ENCODE peak calls at places on chromosomes 7 and 10, in nine cellular contexts. H is sigmoid colon, X is ovary, Q is transverse colon, S is stomach, T is IMR-90, Y is NB4, E is Peyer's patch, U is testis. F is an unnamed sample.

GRCh38 chr10:29698766-29699490 is 64.2 kb upstream of the SVIL start:
- DNase-seq in H (no peak), X (no peak), Q (no peak), S (no peak), T (no peak), Y (no peak), E (no peak), U (no peak), F (no peak)

GRCh38 chr10:110845756-110846620 is 25.7 kb upstream of the PDCD4 start:
- DNase-seq in H (peak; percentile 44), X (no peak), Q (peak; percentile 83), S (peak; percentile 83), T (no peak), Y (no peak), E (peak; percentile 83), U (no peak), F (no peak)

GRCh38 chr7:133705596-133705995 is 421.5 kb upstream of the LRGUK start:
- DNase-seq in H (no peak), X (no peak), Q (no peak), S (no peak), T (peak; percentile 86), Y (peak; percentile 55), E (no peak), U (no peak), F (no peak)

GRCh38 chr10:80455461-80456345 is 1.6 kb downstream of the TSPAN14 start:
- DNase-seq in H (no peak), X (peak; percentile 19), Q (no peak), S (no peak), T (no peak), Y (no peak), E (no peak), U (no peak), F (no peak)

GRCh38 chr10:90032519-90032918 is 331.1 kb downstream of the KIF20B start:
- DNase-seq in H (no peak), X (no peak), Q (no peak), S (no peak), T (no peak), Y (no peak), E (no peak), U (no peak), F (no peak)

GRCh38 chr7:105580022-105580740 is 1.1 kb downstream of the EFCAB10 start:
- DNase-seq in H (no peak), X (no peak), Q (no peak), S (no peak), T (no peak), Y (no peak), E (no peak), U (no peak), F (no peak)

GRCh38 chr7:151472644-151473380 is 32.9 kb upstream of the CRYGN start:
- DNase-seq in H (no peak), X (no peak), Q (peak; percentile 33), S (no peak), T (no peak), Y (no peak), E (no peak), U (no peak), F (no peak)

GRCh38 chr10:88848499-88848898 is 3.1 kb downstream of the ANKRD22 start:
- DNase-seq in H (no peak), X (no peak), Q (no peak), S (no peak), T (peak; percentile 87), Y (peak; percentile 63), E (no peak), U (no peak), F (no peak)

GRCh38 chr10:69088801-69089501 is 1.0 kb downstream of the SRGN start:
- DNase-seq in H (no peak), X (no peak), Q (no peak), S (no peak), T (peak; percentile 52), Y (peak; percentile 89), E (no peak), U (no peak), F (no peak)

GRCh38 chr10:79025113-79025832 is 43.5 kb upstream of the ZMIZ1 start:
- DNase-seq in H (peak; percentile 82), X (peak; percentile 36), Q (no peak), S (no peak), T (no peak), Y (no peak), E (peak; percentile 15), U (no peak), F (peak; percentile 84)

GRCh38 chr7:6615853-6616555 is 594 bp downstream of the ZNF853 start:
- DNase-seq in H (no peak), X (peak; percentile 68), Q (no peak), S (no peak), T (no peak), Y (no peak), E (no peak), U (no peak), F (peak; percentile 47)

GRCh38 chr7:45984386-45985295 is 63.6 kb upstream of the IGFBP3 start:
- DNase-seq in H (no peak), X (no peak), Q (no peak), S (no peak), T (no peak), Y (no peak), E (no peak), U (no peak), F (no peak)

GRCh38 chr7:158263110-158263963 is 324.3 kb downstream of the PTPRN2 start:
- DNase-seq in H (peak; percentile 48), X (no peak), Q (peak; percentile 31), S (no peak), T (no peak), Y (no peak), E (no peak), U (no peak), F (no peak)

GRCh38 chr10:114389429-114389828 is 14.9 kb downstream of the AFAP1L2 start:
- DNase-seq in H (peak; percentile 80), X (peak; percentile 68), Q (no peak), S (peak; percentile 45), T (peak; percentile 52), Y (no peak), E (no peak), U (no peak), F (no peak)

GRCh38 chr7:100167912-100168323 is 499 bp downstream of the GAL3ST4 start:
- DNase-seq in H (no peak), X (peak; percentile 51), Q (peak; percentile 40), S (no peak), T (no peak), Y (peak; percentile 23), E (peak; percentile 50), U (peak; percentile 45), F (no peak)
- TF ChIP-seq POLR2A in H (no peak), X (no peak), Q (peak; percentile 14), S (no peak), T (no peak), Y (no peak), E (no peak), U (no peak), F (no peak)

DNA sequence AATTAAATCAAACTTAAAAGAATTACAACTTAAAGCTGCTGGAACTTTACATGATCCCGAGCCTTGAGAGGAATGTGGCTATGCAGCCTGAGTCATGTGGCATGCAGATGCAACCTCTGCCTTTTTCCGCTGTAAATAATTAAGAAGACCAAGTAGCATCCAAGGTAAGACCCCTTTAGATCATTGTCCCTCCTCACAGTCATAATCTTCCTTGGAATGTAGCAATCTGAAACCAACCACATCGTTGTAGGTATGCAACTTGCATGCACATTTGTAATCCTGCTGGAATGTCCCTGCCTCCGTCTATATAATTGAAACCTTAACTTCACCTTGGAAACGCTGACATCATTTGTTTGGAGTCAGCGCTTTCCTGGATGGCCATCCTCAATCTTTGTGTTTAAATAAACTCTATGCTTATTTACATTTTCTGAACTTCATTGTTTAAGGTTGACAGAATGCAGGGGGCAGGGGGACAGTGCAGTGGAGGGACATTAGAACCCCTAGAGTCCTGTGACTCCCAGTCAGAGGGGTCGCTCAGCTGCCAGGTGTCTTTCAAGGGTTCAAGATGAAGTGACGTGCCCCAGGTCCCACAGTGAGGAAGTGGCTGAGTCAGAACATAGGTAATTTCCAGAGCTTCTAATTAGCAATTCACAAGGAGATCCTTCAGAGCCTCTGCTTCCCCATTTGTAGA is 110.7 kb downstream of the RALA start:
- DNase-seq in H (no peak), X (no peak), Q (no peak), S (no peak), T (peak; percentile 93), Y (peak; percentile 50), E (no peak), U (no peak), F (no peak)
- TF ChIP-seq POLR2A in H (no peak), X (no peak), Q (no peak), S (no peak), T (no peak), Y (no peak), E (no peak), U (no peak), F (no peak)

GRCh38 chr10:52326382-52326781 is 12.3 kb downstream of the DKK1 start:
- DNase-seq in H (no peak), X (no peak), Q (no peak), S (no peak), T (no peak), Y (no peak), E (no peak), U (no peak), F (no peak)
- TF ChIP-seq POLR2A in H (no peak), X (no peak), Q (no peak), S (no peak), T (no peak), Y (no peak), E (no peak), U (no peak), F (no peak)

GRCh38 chr7:135557455-135558336 is at the start of gene NUP205:
- DNase-seq in H (peak; percentile 76), X (peak; percentile 86), Q (peak; percentile 65), S (peak; percentile 51), T (peak; percentile 85), Y (peak; percentile 88), E (peak; percentile 81), U (peak; percentile 83), F (peak; percentile 69)
- TF ChIP-seq POLR2A in H (no peak), X (peak; percentile 55), Q (peak; percentile 27), S (no peak), T (peak; percentile 69), Y (peak; percentile 92), E (peak; percentile 8), U (no peak), F (peak; percentile 10)

GRCh38 chr7:112173214-112173905 is 32.8 kb downstream of the DOCK4 start:
- DNase-seq in H (no peak), X (no peak), Q (no peak), S (no peak), T (no peak), Y (no peak), E (no peak), U (no peak), F (no peak)

GRCh38 chr7:112171673-112172072 is 34.5 kb downstream of the DOCK4 start:
- DNase-seq in H (no peak), X (no peak), Q (no peak), S (no peak), T (no peak), Y (no peak), E (no peak), U (no peak), F (no peak)

GRCh38 chr7:112176241-112176640 is 30.0 kb downstream of the DOCK4 start:
- DNase-seq in H (no peak), X (no peak), Q (no peak), S (no peak), T (no peak), Y (no peak), E (no peak), U (no peak), F (no peak)

GRCh38 chr7:112176693-112177415 is 29.3 kb downstream of the DOCK4 start:
- DNase-seq in H (no peak), X (no peak), Q (no peak), S (no peak), T (no peak), Y (no peak), E (no peak), U (no peak), F (no peak)

GRCh38 chr7:112174192-112174591 is 32.0 kb downstream of the DOCK4 start:
- DNase-seq in H (no peak), X (no peak), Q (no peak), S (no peak), T (no peak), Y (no peak), E (no peak), U (no peak), F (no peak)
- TF ChIP-seq POLR2A in H (no peak), X (no peak), Q (no peak), S (no peak), T (no peak), Y (no peak), E (no peak), U (no peak), F (no peak)

F was measured in adrenal gland.